ENCODE peak calls at places on chromosomes 2 and 18, in five cellular contexts. S is GM12892, L is GM12891, B is A549, C is body of pancreas. O is an unnamed sample.

GRCh38 chr2:24021122-24021998 is 11.5 kb downstream of the MFSD2B start:
- DNase-seq in B (peak), L (peak), S (no peak), C (no peak), O (no peak)

GRCh38 chr2:241948299-241948897 is 78.9 kb downstream of the RTP5 start:
- DNase-seq in C (no peak), B (no peak), S (no peak), L (no peak), O (no peak)

GRCh38 chr2:56348382-56348781 is 164.6 kb downstream of the CCDC85A start:
- DNase-seq in S (no peak), C (no peak), B (no peak), L (no peak), O (no peak)

GRCh38 chr2:172080641-172081230 is 4.6 kb upstream of the DLX1 start:
- DNase-seq in L (no peak), S (no peak), C (no peak), B (no peak), O (no peak)

GRCh38 chr18:74819433-74820059 is 221.9 kb downstream of the ZNF407 start:
- DNase-seq in B (peak), S (no peak), C (no peak), L (no peak), O (no peak)

GRCh38 chr2:218217366-218218309 is 649 bp downstream of the ARPC2 start:
- DNase-seq in B (peak), C (peak), L (peak), S (peak), O (peak)

GRCh38 chr2:114442545-114442944 is at the start of gene DPP10:
- DNase-seq in L (no peak), B (peak), S (no peak), C (peak), O (no peak)

GRCh38 chr2:217901826-217902225 is 101.0 kb downstream of the TNS1 start:
- DNase-seq in B (peak), S (no peak), C (no peak), L (no peak), O (no peak)

GRCh38 chr2:176161817-176162626 is 4.9 kb downstream of the HOXD3 start:
- DNase-seq in L (no peak), C (no peak), B (no peak), S (no peak), O (no peak)

GRCh38 chr2:230443540-230443939 is 27.5 kb downstream of the SP100 start:
- DNase-seq in L (no peak), S (no peak), B (no peak), C (no peak), O (peak)

GRCh38 chr2:217107480-217107879 is 247.6 kb upstream of the TNP1 start:
- DNase-seq in B (no peak), L (no peak), C (no peak), S (no peak), O (no peak)

GRCh38 chr2:234958746-234959395 is 7.1 kb downstream of the SH3BP4 start:
- DNase-seq in C (peak), L (no peak), B (no peak), S (no peak), O (no peak)

GRCh38 chr18:8619041-8619440 is 9.8 kb downstream of the RAB12 start:
- DNase-seq in B (no peak), L (no peak), C (no peak), S (no peak), O (no peak)

GRCh38 chr2:31386648-31387047 is 27.9 kb downstream of the XDH start:
- DNase-seq in S (no peak), B (peak), L (no peak), C (no peak), O (no peak)

GRCh38 chr2:74138952-74139323 is 8.8 kb downstream of the BOLA3 start:
- DNase-seq in C (no peak), L (no peak), S (no peak), B (no peak), O (no peak)

GRCh38 chr2:233020454-233020853 is 7.4 kb upstream of the NGEF start:
- DNase-seq in L (no peak), B (no peak), C (no peak), S (no peak), O (no peak)

GRCh38 chr2:142582317-142582716 is 295.1 kb upstream of the KYNU start:
- DNase-seq in B (no peak), S (no peak), L (no peak), C (no peak), O (no peak)

GRCh38 chr2:70790079-70790963 is at the start of gene FIGLA:
- DNase-seq in L (no peak), B (no peak), S (no peak), C (peak), O (no peak)

GRCh38 chr2:174771631-174772491 is 7.6 kb upstream of the CHRNA1 start:
- DNase-seq in B (peak), L (peak), S (peak), C (peak), O (peak)

GRCh38 chr2:8567469-8568108 is 114.3 kb upstream of the ID2 start:
- DNase-seq in S (no peak), C (no peak), L (no peak), B (no peak), O (no peak)

GRCh38 chr2:219650426-219651248 is 23.2 kb downstream of the SLC4A3 start:
- DNase-seq in L (no peak), B (no peak), C (no peak), S (no peak), O (no peak)

GRCh38 chr18:59155140-59155539 is 15.5 kb downstream of the SEC11C start:
- DNase-seq in S (no peak), C (no peak), B (peak), L (no peak), O (peak)

GRCh38 chr18:49055787-49056186 is 105.0 kb upstream of the SMAD7 start:
- DNase-seq in S (peak), B (no peak), L (peak), C (no peak), O (peak)

GRCh38 chr18:76823574-76823973 is 1.2 kb downstream of the ZNF236 start:
- DNase-seq in L (no peak), B (peak), C (peak), S (peak), O (no peak)

GRCh38 chr2:229083606-229084349 is 187.3 kb downstream of the PID1 start:
- DNase-seq in C (no peak), L (no peak), S (no peak), B (no peak), O (no peak)

GRCh38 chr2:19623488-19623887 is 265.1 kb upstream of the OSR1 start:
- DNase-seq in C (no peak), L (no peak), S (no peak), B (peak), O (no peak)

GRCh38 chr2:233800231-233800630 is 22.1 kb downstream of the MROH2A start:
- DNase-seq in S (no peak), B (no peak), C (no peak), L (no peak), O (no peak)

GRCh38 chr18:58556333-58557012 is 72.4 kb downstream of the ALPK2 start:
- DNase-seq in S (no peak), C (no peak), B (no peak), L (no peak), O (no peak)

GRCh38 chr2:228417526-228417925 is 236.0 kb upstream of the SPHKAP start:
- DNase-seq in S (no peak), C (no peak), B (no peak), L (no peak), O (peak)

GRCh38 chr2:206800501-206801416 is 35.4 kb downstream of the FASTKD2 start:
- DNase-seq in B (peak), L (no peak), C (peak), S (peak), O (peak)

GRCh38 chr18:48983793-48984437 is 33.1 kb upstream of the SMAD7 start:
- DNase-seq in L (no peak), S (no peak), B (no peak), C (no peak), O (no peak)

GRCh38 chr2:200306719-200306968 is 151 bp downstream of the SPATS2L start:
- DNase-seq in C (no peak), L (no peak), B (no peak), S (peak), O (no peak)

GRCh38 chr2:200306969-200307811 is 697 bp downstream of the SPATS2L start:
- DNase-seq in L (peak), B (peak), S (no peak), C (peak), O (no peak)

GRCh38 chr2:200308421-200309295 is 2.2 kb downstream of the SPATS2L start:
- DNase-seq in S (no peak), L (no peak), C (no peak), B (no peak), O (no peak)

GRCh38 chr2:200308001-200308400 is 1.5 kb downstream of the SPATS2L start:
- DNase-seq in L (no peak), B (no peak), S (no peak), C (no peak), O (no peak)

DNA sequence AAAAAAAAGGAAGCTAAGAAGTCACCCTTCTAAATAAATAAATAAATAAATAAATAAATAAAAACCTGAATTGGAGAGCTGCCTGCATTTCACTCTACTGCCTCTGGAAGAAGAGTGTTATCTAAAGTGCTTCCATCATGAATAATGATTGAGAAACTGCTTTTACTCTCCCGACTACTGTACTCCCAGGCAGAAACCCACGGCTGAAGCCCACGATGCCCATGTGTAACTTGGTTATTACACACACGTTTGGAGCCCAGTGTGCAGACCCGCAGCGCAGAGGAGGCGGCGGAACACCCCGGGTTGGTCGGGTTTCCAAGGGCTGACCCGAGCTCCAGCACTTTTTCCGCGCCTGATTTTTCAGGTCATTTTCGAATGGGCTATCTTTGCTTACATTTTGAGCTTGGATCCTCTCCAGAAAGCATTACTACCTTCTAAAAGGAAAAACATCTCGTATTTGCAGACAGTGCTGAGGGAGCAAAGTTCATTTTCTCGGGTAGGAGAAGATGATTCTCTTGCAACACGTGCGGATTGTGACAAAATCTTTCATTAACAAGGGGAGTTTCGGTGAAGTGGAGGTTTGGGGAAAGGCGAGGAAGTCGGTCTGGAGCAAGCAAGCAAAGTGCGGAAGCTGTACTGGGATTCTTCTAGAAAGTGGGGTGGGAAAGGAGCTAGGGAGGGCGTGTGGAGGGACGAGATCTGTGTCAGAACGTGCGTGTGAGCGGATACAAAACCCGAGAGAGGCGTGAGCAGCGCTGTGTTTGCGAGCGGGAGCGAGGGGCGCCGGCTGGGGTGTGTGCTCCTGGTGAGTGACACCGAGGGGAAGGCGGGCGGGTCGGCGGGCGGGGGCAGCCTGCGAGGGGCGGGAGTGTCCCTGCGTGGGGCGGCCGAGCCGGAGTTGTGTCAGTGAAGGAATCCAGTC is at the start of gene SPATS2L:
- DNase-seq in C (peak), S (peak), L (peak), B (peak), O (peak)
- TF ChIP-seq POLR2A in C (peak), S (no peak), L (no peak), B (peak), O (no peak)

DNA sequence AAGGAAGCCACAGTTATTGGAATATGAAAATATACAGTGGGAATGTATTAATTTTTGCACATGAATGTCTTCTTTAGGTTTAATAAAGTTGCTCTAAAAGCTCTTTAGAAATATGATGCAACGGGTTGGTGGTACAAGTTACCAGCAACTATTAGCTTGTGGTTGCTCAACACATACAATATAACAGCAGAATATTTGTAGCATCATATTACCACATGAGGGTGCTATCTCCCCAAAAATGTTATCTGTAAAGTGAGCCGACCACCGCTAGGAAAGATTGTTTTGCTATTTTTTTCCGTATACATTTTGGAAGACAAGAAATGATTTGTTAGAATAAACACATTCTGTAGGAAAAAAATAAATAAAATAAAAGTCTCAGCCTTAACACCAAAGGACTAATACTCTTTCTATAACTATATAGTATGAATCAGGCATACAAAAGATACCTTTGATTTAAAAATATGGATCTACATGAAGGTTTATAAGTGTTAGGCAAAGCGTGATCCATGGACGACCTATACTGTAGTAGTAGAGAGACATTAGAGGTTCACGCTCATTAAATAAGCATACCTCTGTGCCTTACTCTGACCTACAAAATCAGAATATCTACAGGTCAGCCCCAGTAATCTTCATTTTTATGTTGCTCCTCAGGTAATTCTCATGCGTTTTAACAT is 1110.7 kb upstream of the ACVR2A start:
- DNase-seq in C (no peak), L (no peak), B (peak), S (no peak), O (peak)
- TF ChIP-seq POLR2A in C (no peak), L (no peak), B (no peak), S (no peak), O (no peak)

DNA sequence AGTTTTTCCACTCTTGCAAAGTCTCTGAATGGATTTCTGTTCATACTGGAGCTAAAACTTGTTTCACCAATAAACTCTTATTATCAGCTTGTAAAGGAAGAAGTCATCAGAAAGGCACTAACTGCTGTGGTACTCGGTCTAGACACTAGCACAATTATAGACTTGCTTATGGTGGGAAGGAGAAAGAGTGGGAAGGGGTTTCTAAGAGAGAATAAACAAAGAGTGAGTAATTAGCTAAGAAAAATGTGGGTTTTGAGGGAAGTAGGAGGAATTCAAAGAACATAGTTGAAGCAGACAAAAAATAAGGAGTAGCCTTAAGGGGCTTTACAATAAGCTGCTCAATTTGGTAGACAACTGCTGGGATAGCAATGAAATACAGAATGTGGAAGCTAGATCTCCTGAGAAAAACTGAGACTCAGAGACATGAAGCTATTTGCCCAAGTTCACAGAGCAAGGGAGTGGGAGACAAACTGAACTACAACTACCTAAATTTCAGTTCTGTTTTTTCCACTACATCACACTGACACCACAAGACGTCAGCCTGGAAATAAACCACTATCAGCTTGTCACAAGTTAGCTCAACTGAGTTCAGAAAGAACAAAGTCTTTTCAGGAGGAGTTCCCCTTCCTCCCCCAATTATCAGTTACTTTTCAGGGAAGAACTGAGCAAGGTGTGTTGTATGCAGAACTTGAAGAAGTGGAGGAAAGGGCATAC is 59.7 kb downstream of the MAP4K3 start:
- DNase-seq in S (no peak), L (peak), B (no peak), C (no peak), O (no peak)
- TF ChIP-seq POLR2A in S (no peak), L (no peak), B (no peak), C (no peak), O (no peak)

GRCh38 chr18:12397254-12397653 is 10.5 kb upstream of the PRELID3A start:
- DNase-seq in L (no peak), C (no peak), B (no peak), S (no peak), O (no peak)
- TF ChIP-seq POLR2A in L (no peak), C (no peak), B (no peak), S (no peak), O (no peak)

GRCh38 chr2:237487496-237487895 is 445 bp downstream of the MLPH start:
- DNase-seq in B (no peak), S (no peak), C (no peak), L (no peak), O (no peak)
- TF ChIP-seq POLR2A in B (no peak), S (no peak), C (peak), L (no peak), O (no peak)

DNA sequence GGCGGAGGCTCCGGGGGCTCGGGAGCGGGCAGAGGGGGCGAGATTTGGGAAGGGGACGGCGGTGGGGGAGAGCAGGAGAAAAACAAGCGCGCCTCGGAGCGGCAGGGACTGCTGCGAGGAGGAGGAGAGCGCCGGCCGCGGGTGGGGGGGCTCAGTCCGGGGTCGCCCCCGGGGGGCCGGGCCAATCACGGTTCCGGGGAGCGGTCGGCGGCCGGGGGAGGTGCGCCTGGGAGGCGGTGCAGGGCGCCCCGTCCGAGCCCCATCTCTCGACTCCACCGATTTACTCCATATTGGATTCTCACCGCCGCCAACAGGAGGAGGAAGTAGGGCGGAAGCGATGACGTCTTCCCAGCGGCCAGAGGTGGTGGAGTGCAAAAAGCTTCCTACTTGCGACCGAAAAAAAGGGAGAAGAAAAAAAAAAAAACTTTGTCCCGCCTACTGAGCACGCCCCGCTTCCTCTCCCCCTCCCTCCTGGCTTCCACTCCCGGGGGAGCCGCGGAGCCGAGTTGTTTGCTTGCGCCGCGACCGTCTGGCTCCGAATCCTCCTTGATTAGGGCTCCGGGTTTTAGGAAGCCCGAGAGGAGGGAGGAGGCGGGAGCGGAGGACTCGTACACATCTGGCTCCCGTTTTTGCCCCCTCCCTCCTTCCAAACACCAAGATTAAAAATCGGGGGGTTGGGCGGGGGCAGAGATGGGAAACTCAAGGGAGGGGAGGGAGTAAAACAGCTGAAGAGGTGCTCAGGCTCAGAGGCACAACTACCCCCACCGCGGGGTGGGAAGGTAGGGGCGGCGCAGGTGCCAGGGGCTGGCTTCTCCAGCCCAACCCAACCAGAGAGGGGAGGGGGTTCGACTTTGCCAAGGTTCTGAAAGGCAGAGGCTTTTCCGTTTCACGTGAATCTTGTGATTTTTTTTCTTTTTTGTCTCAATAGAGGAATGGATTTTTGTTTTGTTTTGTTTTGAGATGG is at the start of gene SPRED2:
- DNase-seq in L (peak), B (peak), C (peak), S (peak), O (peak)
- TF ChIP-seq POLR2A in L (no peak), B (peak), C (peak), S (peak), O (peak)

GRCh38 chr2:43210125-43210466 is 16.3 kb downstream of the ZFP36L2 start:
- DNase-seq in C (no peak), S (no peak), B (no peak), L (no peak), O (no peak)

GRCh38 chr2:43209204-43209717 is 17.1 kb downstream of the ZFP36L2 start:
- DNase-seq in C (no peak), B (no peak), L (no peak), S (no peak), O (no peak)

GRCh38 chr2:43212931-43213330 is 13.5 kb downstream of the ZFP36L2 start:
- DNase-seq in C (no peak), S (no peak), L (no peak), B (no peak), O (no peak)

GRCh38 chr2:43212216-43212828 is 14.1 kb downstream of the ZFP36L2 start:
- DNase-seq in L (no peak), S (no peak), B (no peak), C (no peak), O (no peak)

GRCh38 chr2:43210467-43211303 is 15.7 kb downstream of the ZFP36L2 start:
- DNase-seq in C (no peak), B (no peak), S (no peak), L (no peak), O (no peak)
- TF ChIP-seq POLR2A in C (no peak), B (no peak), S (no peak), L (no peak), O (no peak)

GRCh38 chr2:181305151-181306123 is 151.7 kb upstream of the ITGA4 start:
- DNase-seq in C (no peak), L (no peak), B (no peak), S (no peak), O (no peak)
- TF ChIP-seq POLR2A in C (no peak), L (peak), B (no peak), S (peak), O (no peak)

O was measured in H54.